ENCODE peak calls at places on chromosomes 13 and 19, in four cellular contexts. E, V, K and M are unnamed samples.
A peak's percentile ranks its signal among the peaks of the same experiment; 100 is the strongest.

GRCh38 chr13:28854657-28855056 is 34.5 kb downstream of the MTUS2 start:
- DNase-seq in E (no peak), V (no peak), K (no peak), M (no peak)

GRCh38 chr19:55452381-55453325 is 8.8 kb downstream of the ISOC2 start:
- DNase-seq in E (no peak), V (peak; percentile 70), K (no peak), M (no peak)

GRCh38 chr19:48900477-48901452 is 653 bp downstream of the NUCB1 start:
- DNase-seq in E (no peak), V (peak; percentile 32), K (no peak), M (no peak)

GRCh38 chr13:80340643-80341097 is 256 bp downstream of the SPRY2 start:
- DNase-seq in E (no peak), V (peak; percentile 78), K (no peak), M (no peak)

GRCh38 chr19:33723512-33723911 is 73.2 kb upstream of the KCTD15 start:
- DNase-seq in E (no peak), V (no peak), K (no peak), M (no peak)

GRCh38 chr19:19823916-19824315 is 2.4 kb upstream of the ZNF506 start:
- DNase-seq in E (no peak), V (no peak), K (no peak), M (no peak)

GRCh38 chr13:41562083-41562482 is 104.7 kb downstream of the RGCC start:
- DNase-seq in E (no peak), V (peak; percentile 69), K (no peak), M (peak; percentile 68)

GRCh38 chr19:18683109-18683954 is at the start of gene CRTC1:
- DNase-seq in E (peak; percentile 87), V (peak; percentile 82), K (peak; percentile 92), M (peak; percentile 57)

GRCh38 chr13:21106089-21106488 is 44.7 kb upstream of the LATS2 start:
- DNase-seq in E (no peak), V (peak; percentile 37), K (peak; percentile 21), M (no peak)